ENCODE peak calls at places on chromosomes 11 and 22, in eight cellular contexts. O, H, F, M, W, P, J and A are unnamed samples.

GRCh38 chr22:27632451-27633295 is 168.9 kb downstream of the MN1 start:
- DNase-seq in J (peak), P (no peak), H (no peak), W (no peak), M (no peak), F (no peak), O (no peak), A (no peak)

GRCh38 chr11:57315491-57315890 is 9.3 kb downstream of the TNKS1BP1 start:
- DNase-seq in M (no peak), F (no peak), H (peak), O (no peak), J (no peak), W (no peak), P (no peak), A (peak)

GRCh38 chr11:105022998-105023397 is at the start of gene CASP5:
- DNase-seq in F (no peak), J (no peak), W (no peak), O (no peak), H (no peak), P (no peak), M (no peak), A (no peak)

GRCh38 chr22:25775501-25775900 is 33.5 kb downstream of the MYO18B start:
- DNase-seq in M (no peak), H (peak), F (no peak), W (no peak), P (no peak), J (no peak), O (no peak), A (no peak)

GRCh38 chr11:69654001-69654659 is 13.2 kb downstream of the CCND1 start:
- DNase-seq in M (no peak), H (peak), F (no peak), O (peak), P (no peak), W (peak), J (no peak), A (no peak)

GRCh38 chr11:71502871-71503435 is 24.1 kb upstream of the KRTAP5-7 start:
- DNase-seq in J (no peak), H (no peak), O (peak), P (no peak), F (no peak), M (no peak), W (no peak), A (peak)

GRCh38 chr11:47711225-47711624 is 3.9 kb downstream of the AGBL2 start:
- DNase-seq in M (no peak), W (no peak), H (no peak), P (no peak), J (no peak), F (no peak), O (no peak), A (no peak)

GRCh38 chr11:17521106-17521900 is 22.9 kb downstream of the USH1C start:
- DNase-seq in M (no peak), F (no peak), J (no peak), O (no peak), P (no peak), W (no peak), H (no peak), A (no peak)

GRCh38 chr11:2511421-2512369 is 66.9 kb downstream of the KCNQ1 start:
- DNase-seq in H (peak), W (no peak), P (peak), O (peak), F (peak), J (no peak), M (peak), A (no peak)

GRCh38 chr22:31488988-31489617 is 539 bp downstream of the EIF4ENIF1 start:
- DNase-seq in W (no peak), J (peak), M (no peak), F (peak), O (peak), H (peak), P (no peak), A (peak)

GRCh38 chr11:86660011-86660595 is 12.3 kb downstream of the ME3 start:
- DNase-seq in H (no peak), F (no peak), M (no peak), J (no peak), W (no peak), O (no peak), P (no peak), A (no peak)

GRCh38 chr11:2072551-2073261 is 66.5 kb downstream of the IGF2 start:
- DNase-seq in O (peak), J (no peak), W (no peak), M (no peak), F (no peak), H (no peak), P (no peak), A (no peak)

GRCh38 chr22:46338636-46339035 is 3.1 kb downstream of the TRMU start:
- DNase-seq in O (no peak), P (no peak), J (no peak), M (no peak), H (peak), W (no peak), F (peak), A (no peak)

GRCh38 chr11:15967966-15968365 is 388.4 kb downstream of the SOX6 start:
- DNase-seq in M (no peak), J (no peak), P (no peak), F (no peak), H (no peak), O (no peak), W (no peak), A (no peak)

GRCh38 chr11:101975734-101976133 is 59.4 kb upstream of the ANGPTL5 start:
- DNase-seq in W (no peak), P (no peak), J (no peak), O (no peak), M (no peak), F (no peak), H (no peak), A (no peak)

GRCh38 chr11:1567052-1567720 is 4.9 kb downstream of the DUSP8 start:
- DNase-seq in W (no peak), O (no peak), F (no peak), J (no peak), M (no peak), P (no peak), H (no peak), A (no peak)

GRCh38 chr11:119589011-119589410 is 140.0 kb downstream of the NECTIN1 start:
- DNase-seq in F (no peak), H (no peak), O (no peak), J (no peak), M (peak), W (no peak), P (no peak), A (no peak)

GRCh38 chr11:134995746-134996145 is 583.7 kb upstream of the B3GAT1 start:
- DNase-seq in F (no peak), J (no peak), M (no peak), O (no peak), W (no peak), P (no peak), H (no peak), A (no peak)

GRCh38 chr11:64185323-64186204 is at the start of gene STIP1:
- DNase-seq in P (peak), W (peak), F (peak), O (peak), H (peak), J (peak), M (peak), A (peak)

GRCh38 chr11:32173435-32173834 is 82.6 kb downstream of the RCN1 start:
- DNase-seq in P (no peak), F (peak), H (peak), M (peak), W (peak), O (no peak), J (peak), A (no peak)

GRCh38 chr22:28237783-28238182 is 318.7 kb upstream of the PITPNB start:
- DNase-seq in W (no peak), O (no peak), J (no peak), F (no peak), H (no peak), M (no peak), P (no peak), A (no peak)

GRCh38 chr11:112828433-112828832 is 132.8 kb upstream of the NCAM1 start:
- DNase-seq in J (no peak), O (no peak), F (no peak), W (no peak), M (no peak), H (no peak), P (no peak), A (no peak)

GRCh38 chr22:46119729-46120419 is 30.5 kb upstream of the PPARA start:
- DNase-seq in P (no peak), M (no peak), W (no peak), J (peak), H (peak), F (no peak), O (no peak), A (no peak)

GRCh38 chr11:35307221-35307621 is 112.1 kb downstream of the SLC1A2 start:
- DNase-seq in F (no peak), J (no peak), P (no peak), O (no peak), W (no peak), M (peak), H (no peak), A (no peak)

GRCh38 chr11:1271002-1271401 is 38.4 kb downstream of the TOLLIP start:
- DNase-seq in H (peak), O (no peak), P (no peak), W (no peak), J (no peak), F (no peak), M (no peak), A (no peak)

GRCh38 chr22:32950366-32950765 is 107.8 kb downstream of the SYN3 start:
- DNase-seq in W (no peak), P (no peak), H (no peak), J (no peak), O (no peak), F (no peak), M (no peak), A (no peak)

GRCh38 chr22:32951081-32951806 is 106.9 kb downstream of the SYN3 start:
- DNase-seq in H (no peak), O (no peak), W (no peak), F (no peak), J (peak), M (no peak), P (no peak), A (no peak)

GRCh38 chr22:32947581-32947980 is 110.6 kb downstream of the SYN3 start:
- DNase-seq in H (no peak), W (no peak), F (no peak), J (no peak), P (no peak), O (no peak), M (no peak), A (no peak)

GRCh38 chr22:32951807-32952153 is 106.4 kb downstream of the SYN3 start:
- DNase-seq in H (peak), P (no peak), O (no peak), J (peak), F (peak), M (no peak), W (no peak), A (no peak)

GRCh38 chr22:32949719-32950118 is 108.5 kb downstream of the SYN3 start:
- DNase-seq in F (no peak), P (no peak), H (no peak), W (no peak), O (no peak), M (no peak), J (no peak), A (no peak)
- H3K27ac ChIP-seq in F (peak), P (no peak), H (no peak), W (no peak), O (peak), M (no peak), J (no peak), A (no peak)

GRCh38 chr22:29524440-29525191 is 28.9 kb downstream of the THOC5 start:
- DNase-seq in O (no peak), J (no peak), W (peak), P (no peak), M (no peak), F (no peak), H (no peak), A (peak)
- TF ChIP-seq CTCF in O (peak), J (peak), W (peak), P (no peak), M (no peak), F (peak), H (peak), A (no peak)

GRCh38 chr11:65793144-65793581 is 6.3 kb downstream of the OVOL1 start:
- DNase-seq in P (no peak), M (no peak), F (peak), O (peak), W (no peak), H (no peak), J (no peak), A (no peak)

GRCh38 chr11:65793625-65794400 is 7.0 kb downstream of the OVOL1 start:
- DNase-seq in H (no peak), M (no peak), F (no peak), O (no peak), W (no peak), J (no peak), P (no peak), A (no peak)

GRCh38 chr11:65792456-65792855 is 5.6 kb downstream of the OVOL1 start:
- DNase-seq in M (no peak), O (no peak), F (no peak), J (no peak), W (no peak), P (no peak), H (no peak), A (no peak)

GRCh38 chr11:65796726-65797601 is 10.1 kb downstream of the OVOL1 start:
- DNase-seq in J (no peak), F (no peak), H (no peak), W (no peak), P (no peak), O (no peak), M (no peak), A (no peak)

GRCh38 chr11:65794570-65795510 is 8.0 kb downstream of the OVOL1 start:
- DNase-seq in F (no peak), M (no peak), H (no peak), P (no peak), J (no peak), W (no peak), O (no peak), A (no peak)
- H3K27ac ChIP-seq in F (no peak), M (no peak), H (no peak), P (no peak), J (no peak), W (no peak), O (no peak), A (no peak)

GRCh38 chr11:4644233-4644632 is 451 bp downstream of the OR51E1 start:
- DNase-seq in H (no peak), F (no peak), W (no peak), P (no peak), M (no peak), J (no peak), O (no peak), A (no peak)
- TF ChIP-seq CTCF in H (no peak), F (no peak), W (no peak), P (no peak), M (no peak), J (no peak), O (no peak), A (no peak)

GRCh38 chr22:22820626-22821025 is 67.0 kb upstream of the IGLL5 start:
- DNase-seq in O (no peak), W (no peak), M (no peak), P (no peak), J (no peak), H (no peak), F (no peak), A (peak)
- H3K27ac ChIP-seq in O (peak), W (no peak), M (no peak), P (no peak), J (no peak), H (no peak), F (peak), A (peak)

GRCh38 chr11:19736831-19737230 is 24.2 kb downstream of the NAV2 start:
- DNase-seq in P (no peak), M (no peak), F (no peak), O (no peak), W (no peak), H (no peak), J (no peak), A (no peak)

GRCh38 chr11:19737575-19737974 is 24.9 kb downstream of the NAV2 start:
- DNase-seq in P (no peak), W (no peak), H (no peak), F (no peak), M (no peak), O (no peak), J (no peak), A (no peak)

GRCh38 chr11:19738124-19738523 is 25.5 kb downstream of the NAV2 start:
- DNase-seq in H (no peak), O (no peak), M (no peak), W (no peak), P (no peak), F (no peak), J (no peak), A (no peak)

GRCh38 chr11:19734171-19734570 is 21.5 kb downstream of the NAV2 start:
- DNase-seq in F (no peak), H (no peak), P (no peak), J (no peak), M (no peak), O (no peak), W (no peak), A (no peak)

DNA sequence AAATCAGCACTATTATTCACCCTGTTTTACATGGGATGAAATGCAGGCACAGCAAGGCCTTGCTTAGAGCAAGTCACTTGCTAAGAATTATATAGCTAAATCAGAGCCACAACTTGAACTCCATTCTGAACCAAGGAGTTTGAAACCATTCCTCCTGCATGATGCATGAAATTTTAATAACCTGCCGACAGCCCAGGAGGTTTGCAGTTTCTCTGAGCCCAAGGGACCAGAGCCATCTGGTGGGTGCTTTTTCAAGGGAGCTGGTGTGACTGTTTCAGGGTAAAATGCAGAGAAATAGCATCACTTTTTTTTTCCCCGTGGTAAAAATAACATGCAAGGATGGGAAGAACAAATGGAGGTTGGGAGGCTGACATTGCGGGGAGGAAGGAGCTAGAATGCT is 22.9 kb downstream of the NAV2 start:
- DNase-seq in P (no peak), W (no peak), O (no peak), J (no peak), M (peak), H (no peak), F (no peak), A (no peak)
- TF ChIP-seq CTCF in P (no peak), W (no peak), O (no peak), J (peak), M (no peak), H (peak), F (no peak), A (no peak)

GRCh38 chr11:9219115-9219514 is 46.0 kb downstream of the DENND5A start:
- DNase-seq in J (no peak), F (no peak), P (no peak), M (no peak), W (no peak), H (no peak), O (no peak), A (no peak)
- H3K27ac ChIP-seq in J (no peak), F (no peak), P (peak), M (peak), W (no peak), H (peak), O (no peak), A (no peak)

DNA sequence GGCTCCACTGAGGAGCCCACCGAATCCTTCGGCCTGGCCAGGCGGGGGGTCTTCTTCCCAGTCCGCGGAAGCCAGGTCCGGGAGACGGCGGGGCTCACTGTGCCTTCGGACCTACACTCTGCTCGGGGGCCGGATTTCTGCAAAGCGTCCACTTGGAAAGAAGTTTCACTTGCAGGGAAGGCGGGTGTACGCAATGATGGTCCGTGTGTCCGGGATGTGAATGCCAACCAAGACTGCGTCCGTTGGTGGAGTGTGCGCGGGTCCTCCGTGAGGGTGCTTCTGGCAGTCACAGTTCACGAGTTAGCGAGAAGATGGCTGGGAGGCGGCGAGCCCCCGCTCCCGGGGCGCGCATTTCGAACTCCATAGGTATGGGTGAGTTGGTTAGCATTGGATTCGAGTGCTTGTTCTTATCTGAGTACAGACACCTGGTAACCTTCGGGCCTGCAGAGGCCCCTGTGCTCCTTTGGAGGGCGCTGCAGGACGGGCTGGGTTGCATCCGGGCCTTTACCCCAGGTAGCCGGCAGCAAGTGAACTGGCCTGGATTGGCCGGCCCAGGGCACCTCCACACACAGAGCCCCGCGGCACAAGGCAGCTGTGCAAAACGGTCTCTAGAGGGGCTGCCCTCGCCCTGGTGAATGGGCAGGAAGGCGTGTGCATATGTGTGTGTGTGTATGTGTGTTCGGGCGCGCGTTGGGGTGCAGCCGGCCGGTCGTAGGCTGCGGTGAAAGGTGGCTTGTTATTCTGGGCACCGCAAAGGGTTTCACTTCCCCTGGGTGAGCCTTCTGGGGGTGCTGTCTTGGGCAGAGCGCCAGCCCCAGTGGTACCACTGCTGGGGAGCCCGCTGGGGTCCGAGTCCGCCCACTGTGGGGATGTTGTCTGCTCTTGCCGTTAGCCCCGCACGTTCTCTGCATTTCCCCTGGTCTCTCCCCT is 13.3 kb upstream of the CYP2R1 start:
- DNase-seq in W (peak), F (peak), H (peak), P (peak), M (no peak), J (peak), O (peak), A (peak)
- TF ChIP-seq CTCF in W (no peak), F (peak), H (no peak), P (no peak), M (no peak), J (peak), O (peak), A (peak)

GRCh38 chr11:111305403-111305802 is 7.1 kb downstream of the POU2AF3 start:
- DNase-seq in P (no peak), M (no peak), F (no peak), H (no peak), J (no peak), W (no peak), O (no peak), A (no peak)
- H3K27ac ChIP-seq in P (no peak), M (no peak), F (no peak), H (no peak), J (no peak), W (no peak), O (no peak), A (no peak)